ENCODE peak calls at places on chromosome 14, in nine cellular contexts. Z, C, B, T, S, J, K, D and H are unnamed samples.

GRCh38 chr14:91373591-91374245 is 43.9 kb downstream of the CCDC88C start:
- DNase-seq in Z (no peak), C (no peak), B (no peak), T (no peak), S (no peak), J (no peak), K (no peak), D (peak), H (no peak)

GRCh38 chr14:93381644-93382043 is 34.7 kb downstream of the COX8C start:
- DNase-seq in Z (no peak), C (no peak), B (no peak), T (no peak), S (no peak), J (no peak), K (no peak), D (peak), H (no peak)

GRCh38 chr14:89418976-89419375 is 1.9 kb upstream of the FOXN3 start:
- DNase-seq in Z (no peak), C (no peak), B (no peak), T (no peak), S (no peak), J (no peak), K (no peak), D (no peak), H (no peak)

GRCh38 chr14:32709072-32709471 is 229.6 kb upstream of the NPAS3 start:
- DNase-seq in Z (peak), C (peak), B (no peak), T (peak), S (no peak), J (no peak), K (no peak), D (peak), H (no peak)

GRCh38 chr14:70995671-70996070 is 88.4 kb downstream of the PCNX1 start:
- DNase-seq in Z (no peak), C (no peak), B (no peak), T (no peak), S (no peak), J (no peak), K (no peak), D (no peak), H (peak)

GRCh38 chr14:59310644-59311043 is 122.2 kb downstream of the DAAM1 start:
- DNase-seq in Z (no peak), C (no peak), B (no peak), T (peak), S (no peak), J (no peak), K (no peak), D (peak), H (no peak)

GRCh38 chr14:32015166-32015565 is 61.9 kb upstream of the ARHGAP5 start:
- DNase-seq in Z (no peak), C (no peak), B (no peak), T (no peak), S (no peak), J (no peak), K (no peak), D (no peak), H (no peak)

GRCh38 chr14:103879570-103880333 is 32.4 kb upstream of the PPP1R13B start:
- DNase-seq in Z (no peak), C (peak), B (peak), T (no peak), S (peak), J (no peak), K (peak), D (peak), H (peak)

GRCh38 chr14:30966415-30967363 is 58.8 kb upstream of the AP4S1 start:
- DNase-seq in Z (no peak), C (no peak), B (no peak), T (no peak), S (no peak), J (no peak), K (no peak), D (peak), H (no peak)

GRCh38 chr14:87133073-87133815 is 859.7 kb downstream of the GALC start:
- DNase-seq in Z (peak), C (no peak), B (no peak), T (peak), S (no peak), J (no peak), K (no peak), D (peak), H (no peak)

GRCh38 chr14:100842799-100843198 is 16.9 kb downstream of the MEG3 start:
- DNase-seq in Z (peak), C (no peak), B (no peak), T (peak), S (no peak), J (no peak), K (no peak), D (peak), H (no peak)

GRCh38 chr14:93926209-93926872 is 803 bp upstream of the FAM181A start:
- DNase-seq in Z (no peak), C (no peak), B (no peak), T (no peak), S (no peak), J (peak), K (no peak), D (no peak), H (no peak)

GRCh38 chr14:58829594-58829993 is 191.8 kb downstream of the DACT1 start:
- DNase-seq in Z (peak), C (no peak), B (no peak), T (peak), S (no peak), J (no peak), K (no peak), D (peak), H (no peak)

GRCh38 chr14:59116984-59117415 is 71.5 kb upstream of the DAAM1 start:
- DNase-seq in Z (no peak), C (no peak), B (no peak), T (no peak), S (no peak), J (no peak), K (no peak), D (peak), H (no peak)

GRCh38 chr14:34171431-34171830 is 220.6 kb upstream of the EGLN3 start:
- DNase-seq in Z (no peak), C (no peak), B (no peak), T (no peak), S (no peak), J (no peak), K (no peak), D (no peak), H (no peak)

GRCh38 chr14:104714681-104715080 is 9.3 kb upstream of the ADSS1 start:
- DNase-seq in Z (no peak), C (no peak), B (no peak), T (no peak), S (no peak), J (no peak), K (no peak), D (no peak), H (no peak)

GRCh38 chr14:104735830-104736642 is 12.0 kb downstream of the ADSS1 start:
- DNase-seq in Z (peak), C (peak), B (peak), T (peak), S (peak), J (peak), K (peak), D (peak), H (no peak)

GRCh38 chr14:100104523-100105300 is 39.5 kb downstream of the EVL start:
- DNase-seq in Z (peak), C (no peak), B (no peak), T (peak), S (no peak), J (no peak), K (no peak), D (no peak), H (peak)

GRCh38 chr14:100081997-100082625 is 16.9 kb downstream of the EVL start:
- DNase-seq in Z (no peak), C (peak), B (no peak), T (no peak), S (no peak), J (no peak), K (no peak), D (no peak), H (no peak)

GRCh38 chr14:55585854-55586253 is 5.8 kb downstream of the KTN1 start:
- DNase-seq in Z (peak), C (no peak), B (no peak), T (peak), S (no peak), J (no peak), K (no peak), D (peak), H (no peak)

GRCh38 chr14:25122188-25122587 is 72.2 kb upstream of the STXBP6 start:
- DNase-seq in Z (peak), C (no peak), B (no peak), T (no peak), S (no peak), J (no peak), K (no peak), D (peak), H (no peak)

GRCh38 chr14:86672071-86672470 is 1142.1 kb downstream of the FLRT2 start:
- DNase-seq in Z (no peak), C (no peak), B (no peak), T (no peak), S (no peak), J (no peak), K (no peak), D (no peak), H (no peak)

GRCh38 chr14:90850487-90850886 is 34.3 kb upstream of the TTC7B start:
- DNase-seq in Z (peak), C (no peak), B (no peak), T (peak), S (no peak), J (no peak), K (peak), D (peak), H (no peak)

GRCh38 chr14:95211721-95212504 is 54.6 kb upstream of the DICER1 start:
- DNase-seq in Z (no peak), C (no peak), B (no peak), T (no peak), S (no peak), J (no peak), K (peak), D (peak), H (peak)

GRCh38 chr14:50389668-50390441 is 6.8 kb downstream of the CDKL1 start:
- DNase-seq in Z (no peak), C (no peak), B (no peak), T (no peak), S (no peak), J (no peak), K (no peak), D (peak), H (no peak)

GRCh38 chr14:32404784-32405573 is 75.9 kb downstream of the AKAP6 start:
- DNase-seq in Z (no peak), C (no peak), B (no peak), T (no peak), S (no peak), J (no peak), K (no peak), D (no peak), H (no peak)

GRCh38 chr14:102508774-102509743 is 517 bp downstream of the ANKRD9 start:
- DNase-seq in Z (peak), C (peak), B (peak), T (peak), S (peak), J (peak), K (peak), D (peak), H (peak)

GRCh38 chr14:52351191-52351560 is 37.1 kb downstream of the PTGER2 start:
- DNase-seq in Z (no peak), C (no peak), B (no peak), T (peak), S (no peak), J (no peak), K (no peak), D (peak), H (no peak)

GRCh38 chr14:92121670-92122350 is at the start of the genes CPSF2 and NDUFB1:
- DNase-seq in Z (peak), C (peak), B (peak), T (peak), S (peak), J (peak), K (peak), D (peak), H (peak)

GRCh38 chr14:63800651-63801385 is 52.0 kb upstream of the SYNE2 start:
- DNase-seq in Z (no peak), C (no peak), B (no peak), T (peak), S (no peak), J (no peak), K (no peak), D (no peak), H (no peak)

GRCh38 chr14:74203546-74203945 is 35.7 kb upstream of the VSX2 start:
- DNase-seq in Z (no peak), C (no peak), B (no peak), T (no peak), S (no peak), J (no peak), K (no peak), D (no peak), H (no peak)

GRCh38 chr14:33602396-33602795 is 348.5 kb downstream of the EGLN3 start:
- DNase-seq in Z (no peak), C (no peak), B (no peak), T (no peak), S (no peak), J (no peak), K (no peak), D (no peak), H (no peak)

GRCh38 chr14:59543873-59544272 is 32.7 kb downstream of the CCDC175 start:
- DNase-seq in Z (no peak), C (no peak), B (no peak), T (no peak), S (no peak), J (no peak), K (no peak), D (no peak), H (no peak)

GRCh38 chr14:88417594-88417993 is 32.1 kb downstream of the SPATA7 start:
- DNase-seq in Z (no peak), C (no peak), B (no peak), T (no peak), S (no peak), J (no peak), K (no peak), D (no peak), H (no peak)

GRCh38 chr14:59969319-59969718 is 49.4 kb downstream of the LRRC9 start:
- DNase-seq in Z (peak), C (no peak), B (no peak), T (peak), S (no peak), J (no peak), K (no peak), D (no peak), H (no peak)